ENCODE peak calls at places on chromosomes 6 and 20, in five cellular contexts. F, M, Z, G and K are unnamed samples.
A peak's percentile ranks its signal among the peaks of the same experiment; 100 is the strongest.

GRCh38 chr6:35775031-35775430 is 1.4 kb upstream of the CLPSL2 start:
- DNase-seq in F (no peak), G (no peak), M (no peak), Z (no peak), K (no peak)

GRCh38 chr6:25035451-25036435 is 100.0 kb upstream of the RIPOR2 start:
- DNase-seq in M (no peak), F (no peak), G (no peak), Z (no peak), K (peak; percentile 12)

GRCh38 chr6:161067749-161068148 is 76.2 kb downstream of the MAP3K4 start:
- DNase-seq in G (no peak), Z (no peak), F (no peak), M (no peak), K (no peak)

GRCh38 chr6:138509371-138509770 is 10.1 kb upstream of the NHSL1 start:
- DNase-seq in F (no peak), G (peak; percentile 74), M (no peak), Z (peak; percentile 59), K (peak; percentile 61)

GRCh38 chr6:74319292-74319691 is 623.3 kb downstream of the CD109 start:
- DNase-seq in G (no peak), F (no peak), M (no peak), Z (no peak), K (no peak)

GRCh38 chr20:54134445-54135220 is 39.2 kb downstream of the CYP24A1 start:
- DNase-seq in M (no peak), Z (peak; percentile 98), F (no peak), G (no peak), K (peak; percentile 18)

GRCh38 chr20:5654557-5654956 is 95.6 kb upstream of the SHLD1 start:
- DNase-seq in Z (peak; percentile 99), M (no peak), F (no peak), G (no peak), K (peak; percentile 87)

GRCh38 chr20:1897486-1897885 is 2.3 kb downstream of the SIRPA start:
- DNase-seq in F (no peak), G (no peak), Z (no peak), M (no peak), K (no peak)

GRCh38 chr20:49569403-49570115 is 1.6 kb upstream of the PTGIS start:
- DNase-seq in F (no peak), M (no peak), Z (no peak), G (no peak), K (peak; percentile 76)

GRCh38 chr6:148885920-148886845 is 139.4 kb downstream of the UST start:
- DNase-seq in Z (no peak), M (no peak), F (no peak), G (peak; percentile 40), K (no peak)

GRCh38 chr20:24785141-24785924 is 163.7 kb upstream of the CST7 start:
- DNase-seq in Z (peak; percentile 32), G (no peak), M (no peak), F (no peak), K (no peak)

GRCh38 chr20:8721098-8721497 is 347.8 kb upstream of the PLCB4 start:
- DNase-seq in Z (peak; percentile 74), G (peak; percentile 72), M (no peak), F (peak; percentile 16), K (peak; percentile 72)

GRCh38 chr6:160930547-160931377 is 60.8 kb upstream of the MAP3K4 start:
- DNase-seq in Z (peak; percentile 74), G (peak; percentile 88), M (peak; percentile 82), F (peak; percentile 55), K (peak; percentile 91)

GRCh38 chr6:138485005-138485545 is 14.2 kb downstream of the NHSL1 start:
- DNase-seq in Z (no peak), F (no peak), G (peak; percentile 47), M (no peak), K (no peak)

GRCh38 chr6:1669996-1670395 is 60.3 kb downstream of the FOXC1 start:
- DNase-seq in M (no peak), G (no peak), Z (no peak), F (no peak), K (no peak)

GRCh38 chr6:100363651-100364050 is 101.1 kb downstream of the SIM1 start:
- DNase-seq in Z (no peak), M (no peak), G (no peak), F (no peak), K (no peak)

GRCh38 chr6:34147906-34148701 is 2.2 kb upstream of the GRM4 start:
- DNase-seq in G (no peak), M (no peak), F (no peak), Z (no peak), K (no peak)

GRCh38 chr6:14729186-14729871 is 516.5 kb upstream of the JARID2 start:
- DNase-seq in M (no peak), F (no peak), Z (no peak), G (no peak), K (no peak)

GRCh38 chr6:3061501-3061941 is 6.8 kb upstream of the RIPK1 start:
- DNase-seq in G (no peak), F (no peak), Z (peak; percentile 93), M (no peak), K (peak; percentile 84)

GRCh38 chr6:143238306-143238705 is 177.6 kb downstream of the AIG1 start:
- DNase-seq in Z (no peak), M (no peak), F (no peak), G (no peak), K (no peak)

GRCh38 chr6:38320817-38321216 is 318.9 kb downstream of the BTBD9 start:
- DNase-seq in F (no peak), Z (no peak), M (no peak), G (no peak), K (no peak)

GRCh38 chr6:166435574-166435973 is 52.8 kb upstream of the MPC1 start:
- DNase-seq in M (no peak), F (no peak), G (no peak), Z (no peak), K (no peak)

GRCh38 chr20:42734660-42735368 is 454.9 kb downstream of the PTPRT start:
- DNase-seq in G (no peak), Z (no peak), M (no peak), F (no peak), K (no peak)

GRCh38 chr6:161744211-161745067 is 470.6 kb upstream of the AGPAT4 start:
- DNase-seq in F (no peak), G (no peak), Z (no peak), M (no peak), K (no peak)

GRCh38 chr6:68252632-68253031 is 382.4 kb upstream of the ADGRB3 start:
- DNase-seq in Z (no peak), F (no peak), G (no peak), M (no peak), K (no peak)

DNA sequence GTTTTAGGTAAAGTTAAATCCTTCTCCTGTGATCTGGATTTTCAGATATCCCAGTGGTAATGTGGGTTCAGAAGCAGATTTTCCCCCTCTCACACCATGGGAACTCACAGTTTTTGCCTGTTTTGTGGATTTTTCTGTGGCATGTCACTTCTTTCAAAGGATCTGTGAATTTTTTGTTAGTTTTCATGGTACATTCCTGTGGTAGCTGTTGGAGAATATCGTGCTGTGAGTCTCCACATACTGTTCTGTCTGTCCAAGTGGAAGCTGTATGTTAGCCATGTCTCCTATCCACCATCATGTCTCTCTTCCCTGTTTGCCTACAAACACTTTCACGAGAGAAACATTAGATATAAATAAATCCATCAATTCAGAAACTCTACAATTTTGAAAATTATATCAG is 378.7 kb upstream of the ADGRB3 start:
- DNase-seq in G (no peak), F (no peak), M (no peak), Z (no peak), K (no peak)
- H3K9me3 ChIP-seq in G (no peaks in the 10 kb centered on the region), F (no peaks in the 10 kb centered on the region), M (peaks cover 4% of the 10 kb centered on the region), Z (no peaks in the 10 kb centered on the region), K (no peaks in the 10 kb centered on the region)

DNA sequence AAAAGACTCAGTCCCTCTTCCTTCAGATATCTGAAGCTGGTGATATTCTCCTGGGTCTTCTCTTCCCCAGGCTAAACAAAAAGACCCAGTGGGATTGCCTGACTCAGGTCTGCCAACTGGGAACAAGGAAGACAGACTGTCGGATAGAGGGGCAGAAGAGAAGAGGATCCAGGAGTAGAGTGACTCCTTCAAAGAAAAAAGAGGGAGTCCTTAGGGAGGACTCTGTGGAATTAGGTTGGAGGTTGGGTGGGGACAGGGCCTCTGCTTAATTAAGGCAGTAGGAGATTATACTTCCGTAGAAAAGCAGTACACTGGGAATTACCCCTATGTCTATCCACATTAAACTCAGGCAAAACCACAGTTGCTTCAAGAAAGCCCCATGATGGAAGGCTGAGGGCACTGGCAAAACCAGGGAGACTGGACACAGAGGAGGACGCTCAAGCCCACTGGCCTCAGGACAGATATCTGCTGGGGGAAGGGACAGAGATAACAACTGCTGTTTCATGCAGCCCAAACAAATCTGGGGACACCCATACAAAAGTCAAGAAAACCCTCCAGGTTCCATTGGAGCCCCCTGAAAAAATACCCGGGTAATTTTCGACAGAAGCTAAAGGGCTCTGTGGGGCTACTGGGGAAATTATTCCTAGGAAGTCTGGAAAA is 5.7 kb downstream of the BCL2L1 start:
- DNase-seq in Z (no peak), M (no peak), F (no peak), G (no peak), K (no peak)
- H3K4me3 ChIP-seq in Z (peak overlapping the region; percentile 95), M (peak overlapping the region; percentile 85), F (no peak overlapping the region), G (no peak overlapping the region), K (no peak overlapping the region)

GRCh38 chr6:32942555-32942954 is 1.7 kb upstream of the HLA-DMB start:
- DNase-seq in Z (no peak), G (no peak), F (no peak), M (no peak), K (no peak)
- H3K4me1 ChIP-seq in Z (peaks cover 3% of the 10 kb centered on the region), G (no peaks in the 10 kb centered on the region), F (no peaks in the 10 kb centered on the region), M (peaks cover 4% of the 10 kb centered on the region), K (no peaks in the 10 kb centered on the region)

DNA sequence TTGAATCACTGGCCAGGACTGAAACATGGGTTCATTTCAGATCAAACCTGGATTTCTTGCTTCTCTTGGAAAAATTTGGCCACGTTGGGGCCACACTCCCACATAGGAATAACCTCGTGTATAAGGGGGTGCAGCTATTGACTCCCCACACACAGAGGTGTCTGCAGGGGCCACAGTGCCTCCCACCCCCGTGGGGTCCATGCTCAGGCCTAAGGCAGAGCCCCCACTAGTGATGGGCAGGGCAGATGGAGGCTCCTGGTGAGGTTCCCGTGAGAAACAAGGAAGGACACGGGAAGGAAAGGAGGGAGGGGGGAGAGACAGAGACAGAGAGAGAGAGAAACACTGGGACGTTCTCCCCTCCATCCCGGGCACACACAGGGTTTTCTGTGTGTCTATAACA is 230.5 kb downstream of the ERMARD start:
- DNase-seq in M (no peak), G (no peak), F (no peak), Z (no peak), K (no peak)
- H3K9me3 ChIP-seq in M (no peaks in the 10 kb centered on the region), G (no peaks in the 10 kb centered on the region), F (no peaks in the 10 kb centered on the region), Z (no peaks in the 10 kb centered on the region), K (no peaks in the 10 kb centered on the region)

DNA sequence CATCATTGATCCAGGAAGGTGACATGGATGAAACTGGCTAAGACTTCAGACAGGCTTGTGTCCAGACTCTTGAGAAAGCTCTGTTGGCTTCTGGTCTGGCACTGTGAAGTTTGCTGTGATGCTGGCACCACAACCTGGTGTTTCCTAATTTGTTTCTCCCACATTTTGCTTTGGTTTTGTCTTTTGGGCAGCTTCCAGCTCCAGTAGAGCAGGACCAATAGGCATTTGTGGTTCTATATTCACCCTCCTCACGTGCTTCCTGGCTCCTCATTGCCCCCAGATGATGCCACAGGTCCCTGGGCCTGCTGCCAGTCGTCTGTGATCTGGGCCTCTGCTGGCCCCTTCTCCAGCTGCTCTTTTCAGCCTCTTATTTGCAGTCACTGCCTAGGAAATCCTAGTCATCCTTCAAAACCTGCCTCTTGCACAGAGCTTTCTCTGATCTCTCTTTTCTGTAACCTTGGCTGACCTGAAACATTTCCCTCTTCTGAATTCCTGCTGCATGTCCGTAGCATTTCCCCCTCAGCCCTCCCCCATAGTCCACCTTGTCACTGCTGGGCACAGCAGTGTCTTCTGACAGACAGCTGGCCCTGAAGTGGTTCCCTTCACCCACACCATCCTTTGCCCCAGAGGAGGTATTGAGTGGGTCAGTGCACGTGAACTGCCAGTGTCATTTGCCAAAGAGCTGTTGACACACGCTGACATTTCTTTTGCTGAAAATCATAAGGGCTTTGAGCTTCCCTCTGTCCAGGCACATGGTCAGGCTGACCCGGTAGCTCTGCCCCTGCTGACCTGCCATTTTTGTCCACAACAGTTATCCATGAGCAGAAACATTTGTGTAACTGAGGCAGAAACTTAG is 63.0 kb downstream of the PTPN1 start:
- DNase-seq in Z (no peak), M (peak; percentile 92), G (no peak), F (no peak), K (peak; percentile 9)
- H3K4me3 ChIP-seq in Z (no peak overlapping the region), M (no peak overlapping the region), G (no peak overlapping the region), F (no peak overlapping the region), K (no peak overlapping the region)